ENCODE peak calls at places on chromosome 18, in four cellular contexts. One of them, this sample, is unnamed.

GRCh38 chr18:3054785-3055184 is 41.8 kb upstream of the LPIN2 start:
- DNase-seq in stimulated activated CD4-positive, alpha-beta T cell treated with anti-CD3 and anti-CD28 coated beads, TNF-alpha, amount 100 ng/mL, for 1 hour: no peak
- DNase-seq in DMS 273 treated with DMSO at 0.1 percent for 48 hours: no peak
- DNase-seq in brain microvascular endothelial cell: no peak
- DNase-seq in this sample: no peak

GRCh38 chr18:13435596-13436333 is 217.2 kb downstream of the LDLRAD4 start:
- DNase-seq in stimulated activated CD4-positive, alpha-beta T cell treated with anti-CD3 and anti-CD28 coated beads, TNF-alpha, amount 100 ng/mL, for 1 hour: no peak
- DNase-seq in DMS 273 treated with DMSO at 0.1 percent for 48 hours: no peak
- DNase-seq in brain microvascular endothelial cell: peak; percentile 83
- DNase-seq in this sample: peak; percentile 53

GRCh38 chr18:78133729-78134128 is 845.9 kb upstream of the SALL3 start:
- DNase-seq in stimulated activated CD4-positive, alpha-beta T cell treated with anti-CD3 and anti-CD28 coated beads, TNF-alpha, amount 100 ng/mL, for 1 hour: no peak
- DNase-seq in DMS 273 treated with DMSO at 0.1 percent for 48 hours: no peak
- DNase-seq in brain microvascular endothelial cell: no peak
- DNase-seq in this sample: no peak

GRCh38 chr18:58303363-58303762 is 259.3 kb downstream of the NEDD4L start:
- DNase-seq in stimulated activated CD4-positive, alpha-beta T cell treated with anti-CD3 and anti-CD28 coated beads, TNF-alpha, amount 100 ng/mL, for 1 hour: no peak
- DNase-seq in DMS 273 treated with DMSO at 0.1 percent for 48 hours: no peak
- DNase-seq in brain microvascular endothelial cell: no peak
- DNase-seq in this sample: no peak

GRCh38 chr18:50044402-50044801 is 150.5 kb downstream of the MYO5B start:
- DNase-seq in stimulated activated CD4-positive, alpha-beta T cell treated with anti-CD3 and anti-CD28 coated beads, TNF-alpha, amount 100 ng/mL, for 1 hour: no peak
- DNase-seq in DMS 273 treated with DMSO at 0.1 percent for 48 hours: no peak
- DNase-seq in brain microvascular endothelial cell: no peak
- DNase-seq in this sample: no peak

GRCh38 chr18:59272971-59273935 is at the start of gene RAX:
- DNase-seq in stimulated activated CD4-positive, alpha-beta T cell treated with anti-CD3 and anti-CD28 coated beads, TNF-alpha, amount 100 ng/mL, for 1 hour: no peak
- DNase-seq in DMS 273 treated with DMSO at 0.1 percent for 48 hours: peak; percentile 29
- DNase-seq in brain microvascular endothelial cell: no peak
- DNase-seq in this sample: peak; percentile 2

GRCh38 chr18:9661564-9661963 is 46.5 kb upstream of the RAB31 start:
- DNase-seq in stimulated activated CD4-positive, alpha-beta T cell treated with anti-CD3 and anti-CD28 coated beads, TNF-alpha, amount 100 ng/mL, for 1 hour: no peak
- DNase-seq in DMS 273 treated with DMSO at 0.1 percent for 48 hours: no peak
- DNase-seq in brain microvascular endothelial cell: no peak
- DNase-seq in this sample: peak; percentile 22

GRCh38 chr18:76387608-76388007 is 107.4 kb downstream of the ZNF516 start:
- DNase-seq in stimulated activated CD4-positive, alpha-beta T cell treated with anti-CD3 and anti-CD28 coated beads, TNF-alpha, amount 100 ng/mL, for 1 hour: no peak
- DNase-seq in DMS 273 treated with DMSO at 0.1 percent for 48 hours: no peak
- DNase-seq in brain microvascular endothelial cell: no peak
- DNase-seq in this sample: no peak

GRCh38 chr18:32469190-32469611 is 1.5 kb downstream of the GAREM1 start:
- DNase-seq in stimulated activated CD4-positive, alpha-beta T cell treated with anti-CD3 and anti-CD28 coated beads, TNF-alpha, amount 100 ng/mL, for 1 hour: no peak
- DNase-seq in DMS 273 treated with DMSO at 0.1 percent for 48 hours: no peak
- DNase-seq in brain microvascular endothelial cell: peak; percentile 18
- DNase-seq in this sample: no peak

GRCh38 chr18:58590827-58591226 is 38.1 kb downstream of the ALPK2 start:
- DNase-seq in stimulated activated CD4-positive, alpha-beta T cell treated with anti-CD3 and anti-CD28 coated beads, TNF-alpha, amount 100 ng/mL, for 1 hour: no peak
- DNase-seq in DMS 273 treated with DMSO at 0.1 percent for 48 hours: no peak
- DNase-seq in brain microvascular endothelial cell: no peak
- DNase-seq in this sample: no peak

GRCh38 chr18:50099725-50100414 is 95.1 kb downstream of the MYO5B start:
- DNase-seq in stimulated activated CD4-positive, alpha-beta T cell treated with anti-CD3 and anti-CD28 coated beads, TNF-alpha, amount 100 ng/mL, for 1 hour: no peak
- DNase-seq in DMS 273 treated with DMSO at 0.1 percent for 48 hours: peak; percentile 29
- DNase-seq in brain microvascular endothelial cell: no peak
- DNase-seq in this sample: peak; percentile 25

GRCh38 chr18:68942230-68942629 is 144.3 kb downstream of the CCDC102B start:
- DNase-seq in stimulated activated CD4-positive, alpha-beta T cell treated with anti-CD3 and anti-CD28 coated beads, TNF-alpha, amount 100 ng/mL, for 1 hour: no peak
- DNase-seq in DMS 273 treated with DMSO at 0.1 percent for 48 hours: no peak
- DNase-seq in brain microvascular endothelial cell: no peak
- DNase-seq in this sample: no peak

GRCh38 chr18:23837591-23837990 is 148.3 kb downstream of the LAMA3 start:
- DNase-seq in stimulated activated CD4-positive, alpha-beta T cell treated with anti-CD3 and anti-CD28 coated beads, TNF-alpha, amount 100 ng/mL, for 1 hour: no peak
- DNase-seq in DMS 273 treated with DMSO at 0.1 percent for 48 hours: no peak
- DNase-seq in brain microvascular endothelial cell: peak; percentile 89
- DNase-seq in this sample: peak; percentile 89

GRCh38 chr18:11512096-11513030 is 97.0 kb upstream of the SLC35G4 start:
- DNase-seq in stimulated activated CD4-positive, alpha-beta T cell treated with anti-CD3 and anti-CD28 coated beads, TNF-alpha, amount 100 ng/mL, for 1 hour: no peak
- DNase-seq in DMS 273 treated with DMSO at 0.1 percent for 48 hours: peak; percentile 34
- DNase-seq in brain microvascular endothelial cell: peak; percentile 22
- DNase-seq in this sample: peak; percentile 63

GRCh38 chr18:59617468-59617932 is 79.7 kb downstream of the CCBE1 start:
- DNase-seq in stimulated activated CD4-positive, alpha-beta T cell treated with anti-CD3 and anti-CD28 coated beads, TNF-alpha, amount 100 ng/mL, for 1 hour: no peak
- DNase-seq in DMS 273 treated with DMSO at 0.1 percent for 48 hours: no peak
- DNase-seq in brain microvascular endothelial cell: no peak
- DNase-seq in this sample: peak; percentile 12